ENCODE peak calls at places on chromosome X, in four cellular contexts. G is CD8-positive, alpha-beta T cell; K is psoas muscle; F is lower lobe of right lung. I is an unnamed sample. For H3K4me1, the result is how much of the 10 kb centered on the place peaks cover.

GRCh38 chrX:78165425-78165824 is 26.0 kb upstream of the TAF9B start:
- DNase-seq in G (no peak), K (no peak), F (no peak), I (no peak)

GRCh38 chrX:151153086-151153485 is 23.3 kb upstream of the GPR50 start:
- DNase-seq in G (no peak), K (no peak), F (no peak), I (no peak)

GRCh38 chrX:40243699-40244098 is 145.9 kb upstream of the BCOR start:
- DNase-seq in G (no peak), K (no peak), F (no peak), I (no peak)

GRCh38 chrX:446243-446642 is 59.5 kb upstream of the PPP2R3B start:
- DNase-seq in G (no peak), K (peak), F (peak), I (no peak)

GRCh38 chrX:38578152-38578551 is 16.8 kb downstream of the TSPAN7 start:
- DNase-seq in G (no peak), K (no peak), F (no peak), I (no peak)

GRCh38 chrX:63810746-63811145 is 25.7 kb upstream of the ARHGEF9 start:
- DNase-seq in G (no peak), K (no peak), F (no peak), I (no peak)

GRCh38 chrX:3713225-3713936 is at the start of gene PRKX:
- DNase-seq in G (peak), K (peak), F (peak), I (peak)

GRCh38 chrX:135543924-135544323 is 23.5 kb downstream of the INTS6L start:
- DNase-seq in G (no peak), K (no peak), F (no peak), I (no peak)

GRCh38 chrX:110395877-110396276 is 37.2 kb downstream of the RTL9 start:
- DNase-seq in G (no peak), K (no peak), F (no peak), I (no peak)

GRCh38 chrX:110397353-110397752 is 38.7 kb downstream of the RTL9 start:
- DNase-seq in G (no peak), K (no peak), F (no peak), I (no peak)

GRCh38 chrX:110396777-110397176 is 38.1 kb downstream of the RTL9 start:
- DNase-seq in G (no peak), K (no peak), F (no peak), I (no peak)

GRCh38 chrX:110397904-110398303 is 39.3 kb downstream of the RTL9 start:
- DNase-seq in G (no peak), K (no peak), F (no peak), I (no peak)

DNA sequence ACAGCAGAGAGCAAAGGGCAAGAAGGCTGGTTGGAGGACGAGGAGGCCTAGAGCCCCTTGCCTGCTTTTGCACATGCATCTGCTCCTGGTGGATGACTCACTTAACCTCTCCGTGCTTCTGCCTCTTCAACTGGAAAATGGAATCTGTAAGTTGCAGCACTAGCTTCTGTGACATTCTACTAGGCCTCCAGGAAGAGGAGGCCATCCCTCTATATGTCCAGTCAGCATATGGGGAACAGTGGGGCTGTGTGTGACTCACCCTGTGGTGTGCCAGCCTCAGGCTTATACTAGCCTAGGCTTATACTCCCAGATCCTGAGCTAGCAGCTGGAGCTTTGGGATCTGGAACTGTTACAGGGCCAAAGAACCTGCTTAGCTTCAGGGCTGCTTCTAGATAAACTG is 36.0 kb downstream of the RTL9 start:
- DNase-seq in G (no peak), K (no peak), F (no peak), I (no peak)
- H3K27ac ChIP-seq in G (no peak), K (no peak), F (no peak), I (no peak)

GRCh38 chrX:25432396-25432795 is 416.6 kb upstream of the ARX start:
- DNase-seq in G (no peak), K (no peak), F (no peak), I (no peak)

GRCh38 chrX:25433307-25433706 is 417.5 kb upstream of the ARX start:
- DNase-seq in G (no peak), K (no peak), F (no peak), I (no peak)

DNA sequence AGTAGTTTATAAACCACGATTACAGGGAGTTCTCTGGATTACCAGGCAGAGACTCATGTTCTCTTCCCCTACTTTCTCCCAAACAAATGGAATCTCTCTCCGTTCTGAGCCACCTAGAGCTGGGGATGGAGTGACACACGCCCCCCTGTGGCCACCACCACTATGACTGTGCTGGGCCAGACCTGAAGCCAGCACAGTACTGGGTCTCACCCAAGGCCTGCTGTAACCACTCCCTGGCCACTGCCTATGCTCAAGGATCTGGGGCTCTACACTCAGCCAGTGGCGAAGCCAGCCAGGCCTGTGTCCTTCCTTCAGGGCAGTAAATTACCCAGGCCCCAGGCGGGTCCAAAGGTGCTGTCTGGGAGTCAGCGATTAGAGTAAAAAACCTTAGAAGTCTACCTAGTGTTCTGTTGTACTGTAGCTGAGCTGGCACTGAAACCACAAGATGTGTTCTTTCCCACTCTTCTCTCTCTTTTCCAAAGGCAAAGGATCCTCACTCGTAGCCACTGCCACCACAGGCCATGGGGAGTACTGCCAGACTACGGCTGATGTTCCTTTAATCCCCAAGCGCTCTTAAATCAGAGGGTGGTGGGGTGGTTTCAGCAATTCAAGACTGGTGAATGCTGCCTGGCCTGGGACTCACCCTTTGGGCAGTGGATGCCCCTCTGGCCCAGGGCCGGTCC is 412.2 kb upstream of the ARX start:
- DNase-seq in G (no peak), K (no peak), F (no peak), I (no peak)
- TF ChIP-seq CTCF in G (no peak), K (no peak), F (no peak), I (no peak)

DNA sequence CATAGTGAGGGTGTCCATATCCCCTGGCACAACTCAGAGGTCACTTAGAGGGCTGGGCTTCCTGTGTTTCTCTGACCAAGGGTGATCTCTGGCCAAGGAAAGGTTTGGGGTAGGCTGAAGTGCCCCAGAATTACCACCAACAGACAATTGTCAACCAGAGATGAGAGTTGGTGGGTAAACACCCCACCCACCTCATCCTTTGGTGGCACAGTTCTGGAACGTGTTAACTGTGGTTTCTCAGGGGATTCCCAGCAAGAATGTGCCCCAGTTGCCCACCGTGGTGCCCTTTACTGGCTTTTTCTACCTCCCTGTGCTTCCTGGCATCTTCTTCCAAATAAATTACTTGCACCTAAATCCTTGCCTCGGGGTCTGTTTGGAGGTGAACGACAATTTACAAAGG is 17.1 kb downstream of the GRPR start:
- DNase-seq in G (no peak), K (no peak), F (no peak), I (no peak)
- H3K4me1 ChIP-seq in G (under half), K (under half), F (under half), I (under half)

GRCh38 chrX:12978205-12979010 is 3.5 kb downstream of the TMSB4X start:
- DNase-seq in G (peak), K (peak), F (peak), I (peak)

GRCh38 chrX:12981880-12982279 is 7.0 kb downstream of the TMSB4X start:
- DNase-seq in G (no peak), K (no peak), F (no peak), I (no peak)

GRCh38 chrX:12977761-12978204 is 2.9 kb downstream of the TMSB4X start:
- DNase-seq in G (no peak), K (no peak), F (no peak), I (no peak)

GRCh38 chrX:12979011-12979629 is 4.2 kb downstream of the TMSB4X start:
- DNase-seq in G (no peak), K (no peak), F (no peak), I (no peak)

GRCh38 chrX:12979630-12980015 is 4.7 kb downstream of the TMSB4X start:
- DNase-seq in G (no peak), K (no peak), F (no peak), I (no peak)
- H3K27ac ChIP-seq in G (peak), K (no peak), F (peak), I (peak)

GRCh38 chrX:5916945-5917344 is 311.7 kb downstream of the NLGN4X start:
- DNase-seq in G (no peak), K (no peak), F (no peak), I (no peak)

DNA sequence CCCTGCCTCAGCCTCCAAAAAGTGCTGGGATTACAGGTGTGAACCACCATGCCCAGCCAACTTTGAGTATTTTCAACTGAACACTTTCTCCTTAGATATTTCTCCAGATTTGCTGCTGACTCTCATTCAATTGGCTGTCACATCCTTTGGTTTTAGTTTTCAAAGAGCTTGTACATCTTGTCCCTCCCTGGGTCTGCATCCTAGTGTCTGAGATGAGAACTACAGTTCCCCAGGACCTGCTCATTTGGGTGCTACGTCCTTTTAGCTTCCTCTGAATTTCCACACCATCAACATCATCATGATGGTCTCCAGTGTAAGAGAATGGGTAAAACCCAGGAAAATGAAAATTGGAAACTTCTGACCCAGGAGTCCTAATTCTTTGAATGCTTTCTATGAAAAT is 312.9 kb downstream of the NLGN4X start:
- DNase-seq in G (no peak), K (no peak), F (no peak), I (no peak)
- TF ChIP-seq CTCF in G (no peak), K (no peak), F (no peak), I (no peak)

GRCh38 chrX:68703849-68704248 is 56.4 kb downstream of the STARD8 start:
- DNase-seq in G (no peak), K (no peak), F (no peak), I (no peak)

GRCh38 chrX:68699960-68700746 is 52.7 kb downstream of the STARD8 start:
- DNase-seq in G (no peak), K (no peak), F (no peak), I (no peak)

GRCh38 chrX:68698955-68699354 is 51.5 kb downstream of the STARD8 start:
- DNase-seq in G (no peak), K (no peak), F (no peak), I (no peak)

GRCh38 chrX:68705986-68706385 is 58.5 kb downstream of the STARD8 start:
- DNase-seq in G (no peak), K (peak), F (no peak), I (no peak)

DNA sequence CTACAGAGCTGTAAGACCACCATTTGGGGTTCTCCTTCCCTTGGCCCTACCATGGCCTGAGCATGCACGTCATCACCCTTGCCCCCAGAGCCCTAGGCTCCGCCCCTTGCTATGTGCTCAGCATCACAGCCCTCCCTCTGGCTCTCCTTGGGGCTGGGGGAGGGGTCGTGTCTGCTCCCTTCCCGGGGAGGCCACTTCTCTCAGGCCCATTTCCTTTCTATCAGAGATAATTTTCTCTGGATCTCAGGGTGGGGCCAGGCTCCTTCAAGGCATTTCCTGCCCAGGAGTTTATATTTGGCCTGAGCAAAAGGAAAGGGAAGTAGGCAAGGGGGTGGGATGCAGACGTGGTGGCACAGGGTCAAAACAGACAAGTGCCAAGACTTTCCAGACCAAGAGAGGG is 55.9 kb downstream of the STARD8 start:
- DNase-seq in G (no peak), K (no peak), F (no peak), I (no peak)
- H3K4me1 ChIP-seq in G (under half), K (under half), F (under half), I (under half)